ENCODE peak calls at places on chromosomes 7 and 10, in ten cellular contexts. V is BJ, F is A549, D is HS-5, C is neural crest cell, G is HCT116, Z is foreskin fibroblast, Y is KG1, Q is PC-3, K is heart right ventricle. I is an unnamed sample.

GRCh38 chr10:8349610-8350249 is 295.2 kb downstream of the GATA3 start:
- DNase-seq in F (no peak), C (no peak), G (no peak), Z (no peak), Q (no peak), Y (no peak), K (no peak), V (no peak), D (no peak), I (no peak)

GRCh38 chr7:95899919-95900513 is 127.7 kb downstream of the DYNC1I1 start:
- DNase-seq in D (no peak), V (no peak), F (no peak), K (no peak), G (no peak), Z (no peak), Y (no peak), C (no peak), Q (no peak), I (peak)

GRCh38 chr10:92678196-92678595 is 11.6 kb upstream of the HHEX start:
- DNase-seq in F (no peak), C (no peak), K (no peak), G (no peak), Q (no peak), V (no peak), Y (no peak), D (no peak), Z (no peak), I (no peak)

GRCh38 chr7:121198502-121198901 is 130.3 kb upstream of the WNT16 start:
- DNase-seq in Y (no peak), D (no peak), Z (no peak), G (no peak), Q (no peak), C (no peak), K (no peak), F (no peak), V (no peak), I (no peak)

GRCh38 chr7:48528689-48529088 is 357.4 kb downstream of the ABCA13 start:
- DNase-seq in C (no peak), V (no peak), Q (no peak), D (no peak), G (no peak), Y (no peak), F (no peak), Z (no peak), K (no peak), I (no peak)

GRCh38 chr10:72429931-72430330 is 75.2 kb upstream of the DNAJB12 start:
- DNase-seq in K (no peak), Y (no peak), Z (no peak), F (no peak), V (no peak), G (no peak), C (no peak), D (no peak), Q (no peak), I (no peak)

GRCh38 chr10:28566458-28566857 is 33.5 kb downstream of the WAC start:
- DNase-seq in V (no peak), Z (no peak), Q (no peak), Y (no peak), K (no peak), F (no peak), D (no peak), G (no peak), C (no peak), I (no peak)

GRCh38 chr7:134926396-134926795 is 59.9 kb upstream of the AGBL3 start:
- DNase-seq in Z (no peak), D (no peak), Y (no peak), F (no peak), V (peak), C (no peak), K (no peak), Q (peak), G (no peak), I (no peak)

GRCh38 chr10:44696496-44696895 is 214.6 kb upstream of the TMEM72 start:
- DNase-seq in K (no peak), Y (no peak), Z (peak), F (no peak), C (no peak), V (peak), Q (no peak), G (no peak), D (peak), I (no peak)

GRCh38 chr10:60099998-60100747 is 193.8 kb upstream of the CCDC6 start:
- DNase-seq in K (no peak), D (no peak), C (peak), Q (peak), Y (no peak), G (peak), F (peak), V (peak), Z (peak), I (peak)

GRCh38 chr10:130362308-130362761 is 226.1 kb downstream of the GLRX3 start:
- DNase-seq in G (no peak), C (no peak), Z (no peak), F (no peak), Y (no peak), D (no peak), K (peak), Q (no peak), V (no peak), I (no peak)

GRCh38 chr10:114911052-114911697 is 26.8 kb upstream of the TRUB1 start:
- DNase-seq in F (no peak), V (no peak), D (no peak), K (no peak), Y (no peak), Z (no peak), C (no peak), G (no peak), Q (no peak), I (no peak)

GRCh38 chr10:79346388-79347225 is 662 bp upstream of the PPIF start:
- DNase-seq in C (no peak), V (no peak), G (peak), Q (no peak), F (no peak), Z (no peak), Y (no peak), K (no peak), D (no peak), I (no peak)

GRCh38 chr7:26090927-26091519 is 61.0 kb upstream of the NFE2L3 start:
- DNase-seq in K (no peak), G (peak), Y (peak), D (peak), F (peak), C (no peak), Z (peak), Q (peak), V (peak), I (peak)

GRCh38 chr10:71357792-71358265 is 38.8 kb downstream of the SLC29A3 start:
- DNase-seq in V (no peak), Y (no peak), F (no peak), Z (peak), D (no peak), Q (no peak), G (no peak), C (no peak), K (no peak), I (no peak)

GRCh38 chr10:71546220-71546619 is 149.5 kb downstream of the CDH23 start:
- DNase-seq in G (no peak), C (no peak), V (no peak), Y (no peak), D (no peak), K (no peak), Q (no peak), Z (no peak), F (no peak), I (no peak)

GRCh38 chr10:79202188-79203013 is 133.6 kb downstream of the ZMIZ1 start:
- DNase-seq in Z (peak), D (no peak), G (no peak), V (no peak), F (peak), Q (peak), C (peak), Y (no peak), K (peak), I (peak)

GRCh38 chr10:7507887-7508726 is 97.3 kb upstream of the SFMBT2 start:
- DNase-seq in V (no peak), K (no peak), Q (no peak), G (no peak), Y (no peak), C (no peak), F (no peak), Z (no peak), D (no peak), I (no peak)

GRCh38 chr10:113978802-113979201 is 64.9 kb upstream of the ADRB1 start:
- DNase-seq in F (no peak), C (no peak), Y (no peak), V (no peak), Z (no peak), D (no peak), K (peak), G (no peak), Q (no peak), I (no peak)

GRCh38 chr7:2399848-2400587 is 3.4 kb upstream of the CHST12 start:
- DNase-seq in D (peak), Q (peak), Z (peak), C (no peak), F (peak), G (no peak), Y (peak), K (peak), V (peak), I (peak)

GRCh38 chr7:103446046-103446520 is at the start of gene SLC26A5:
- DNase-seq in K (no peak), C (peak), V (no peak), D (no peak), G (no peak), Y (no peak), Z (peak), F (no peak), Q (peak), I (no peak)

I was measured in MCF 10A.